ENCODE peak calls at places on chromosomes 13 and 19, in six cellular contexts. One of them, this sample, is unnamed. For H3K4me1 and H3K36me3, the result is how much of the 10 kb centered on the place peaks cover.

GRCh38 chr19:20238025-20238623 is 71.1 kb downstream of the ZNF486 start:
- DNase-seq in aorta: peak
- DNase-seq in neuronal stem cell: peak
- DNase-seq in MM.1S: peak
- DNase-seq in thoracic aorta: peak
- DNase-seq in uterus: peak
- DNase-seq in this sample: peak

GRCh38 chr19:50547385-50548190 is 20.6 kb downstream of the LRRC4B start:
- DNase-seq in neuronal stem cell: no peak
- DNase-seq in aorta: no peak
- DNase-seq in MM.1S: no peak
- DNase-seq in uterus: no peak
- DNase-seq in thoracic aorta: no peak
- DNase-seq in this sample: no peak

GRCh38 chr19:35703343-35703742 is 1.0 kb upstream of the ZBTB32 start:
- DNase-seq in MM.1S: no peak
- DNase-seq in thoracic aorta: no peak
- DNase-seq in uterus: no peak
- DNase-seq in aorta: no peak
- DNase-seq in neuronal stem cell: no peak
- DNase-seq in this sample: no peak

GRCh38 chr13:108656742-108657141 is 27.3 kb downstream of the MYO16 start:
- DNase-seq in MM.1S: no peak
- DNase-seq in aorta: no peak
- DNase-seq in neuronal stem cell: no peak
- DNase-seq in thoracic aorta: no peak
- DNase-seq in uterus: no peak
- DNase-seq in this sample: no peak

GRCh38 chr19:17420267-17420924 is 549 bp downstream of the MVB12A start:
- DNase-seq in thoracic aorta: no peak
- DNase-seq in uterus: peak
- DNase-seq in MM.1S: peak
- DNase-seq in neuronal stem cell: no peak
- DNase-seq in aorta: peak
- DNase-seq in this sample: peak

GRCh38 chr13:83827338-83827737 is 54.9 kb downstream of the SLITRK1 start:
- DNase-seq in neuronal stem cell: no peak
- DNase-seq in MM.1S: peak
- DNase-seq in aorta: no peak
- DNase-seq in thoracic aorta: no peak
- DNase-seq in uterus: no peak
- DNase-seq in this sample: no peak

GRCh38 chr13:26476744-26477129 is 80.7 kb upstream of the WASF3 start:
- DNase-seq in thoracic aorta: no peak
- DNase-seq in aorta: no peak
- DNase-seq in MM.1S: no peak
- DNase-seq in neuronal stem cell: no peak
- DNase-seq in uterus: no peak
- DNase-seq in this sample: no peak

GRCh38 chr19:48596679-48597465 is 9.7 kb upstream of the SPACA4 start:
- DNase-seq in thoracic aorta: no peak
- DNase-seq in neuronal stem cell: no peak
- DNase-seq in uterus: no peak
- DNase-seq in MM.1S: no peak
- DNase-seq in aorta: no peak
- DNase-seq in this sample: no peak

GRCh38 chr19:18284710-18285430 is 3.4 kb upstream of the JUND start:
- DNase-seq in MM.1S: no peak
- DNase-seq in aorta: no peak
- DNase-seq in uterus: no peak
- DNase-seq in thoracic aorta: no peak
- DNase-seq in neuronal stem cell: no peak
- DNase-seq in this sample: no peak

GRCh38 chr13:39605677-39606320 is 2.8 kb upstream of the LHFPL6 start:
- DNase-seq in aorta: no peak
- DNase-seq in neuronal stem cell: no peak
- DNase-seq in thoracic aorta: no peak
- DNase-seq in MM.1S: no peak
- DNase-seq in uterus: no peak
- DNase-seq in this sample: no peak

GRCh38 chr13:57629821-57630235 is 1.7 kb upstream of the PCDH17 start:
- DNase-seq in uterus: peak
- DNase-seq in MM.1S: no peak
- DNase-seq in aorta: peak
- DNase-seq in neuronal stem cell: peak
- DNase-seq in thoracic aorta: no peak
- DNase-seq in this sample: peak

GRCh38 chr19:56080669-56081401 is 40.3 kb downstream of the ZNF787 start:
- DNase-seq in aorta: peak
- DNase-seq in uterus: peak
- DNase-seq in MM.1S: peak
- DNase-seq in neuronal stem cell: peak
- DNase-seq in thoracic aorta: no peak
- DNase-seq in this sample: peak

GRCh38 chr19:3024870-3025515 is 4.1 kb downstream of the TLE2 start:
- DNase-seq in neuronal stem cell: no peak
- DNase-seq in uterus: no peak
- DNase-seq in MM.1S: no peak
- DNase-seq in aorta: no peak
- DNase-seq in thoracic aorta: no peak
- DNase-seq in this sample: no peak

GRCh38 chr13:33606692-33607091 is 211.3 kb upstream of the RFC3 start:
- DNase-seq in uterus: no peak
- DNase-seq in MM.1S: no peak
- DNase-seq in neuronal stem cell: peak
- DNase-seq in thoracic aorta: no peak
- DNase-seq in aorta: no peak
- DNase-seq in this sample: no peak

GRCh38 chr13:43785681-43786471 is 896 bp downstream of the ENOX1 start:
- DNase-seq in thoracic aorta: peak
- DNase-seq in uterus: peak
- DNase-seq in neuronal stem cell: peak
- DNase-seq in MM.1S: peak
- DNase-seq in aorta: peak
- DNase-seq in this sample: peak

GRCh38 chr13:107553838-107554237 is 661.5 kb downstream of the LIG4 start:
- DNase-seq in uterus: no peak
- DNase-seq in neuronal stem cell: no peak
- DNase-seq in MM.1S: no peak
- DNase-seq in thoracic aorta: no peak
- DNase-seq in aorta: no peak
- DNase-seq in this sample: no peak

GRCh38 chr13:28375250-28375930 is 119.5 kb downstream of the FLT1 start:
- DNase-seq in aorta: no peak
- DNase-seq in MM.1S: no peak
- DNase-seq in neuronal stem cell: no peak
- DNase-seq in uterus: no peak
- DNase-seq in thoracic aorta: no peak
- DNase-seq in this sample: no peak

GRCh38 chr19:13539332-13539731 is 33.1 kb upstream of the CACNA1A start:
- DNase-seq in thoracic aorta: no peak
- DNase-seq in MM.1S: no peak
- DNase-seq in aorta: no peak
- DNase-seq in neuronal stem cell: no peak
- DNase-seq in uterus: no peak
- DNase-seq in this sample: no peak

GRCh38 chr13:73142091-73142490 is 83.3 kb downstream of the KLF5 start:
- DNase-seq in thoracic aorta: no peak
- DNase-seq in neuronal stem cell: no peak
- DNase-seq in aorta: no peak
- DNase-seq in MM.1S: no peak
- DNase-seq in uterus: no peak
- DNase-seq in this sample: no peak

GRCh38 chr19:37654118-37654517 is 1.1 kb downstream of the ZFP30 start:
- DNase-seq in thoracic aorta: no peak
- DNase-seq in aorta: no peak
- DNase-seq in MM.1S: no peak
- DNase-seq in neuronal stem cell: no peak
- DNase-seq in uterus: no peak
- DNase-seq in this sample: no peak

GRCh38 chr19:13120817-13121216 is 2.8 kb downstream of the NACC1 start:
- DNase-seq in thoracic aorta: no peak
- DNase-seq in aorta: no peak
- DNase-seq in uterus: no peak
- DNase-seq in neuronal stem cell: no peak
- DNase-seq in MM.1S: no peak
- DNase-seq in this sample: no peak

GRCh38 chr13:76667551-76667950 is 218.7 kb downstream of the KCTD12 start:
- DNase-seq in uterus: peak
- DNase-seq in MM.1S: peak
- DNase-seq in aorta: no peak
- DNase-seq in thoracic aorta: no peak
- DNase-seq in neuronal stem cell: no peak
- DNase-seq in this sample: no peak

GRCh38 chr13:24232037-24232436 is 71.5 kb downstream of the SPATA13 start:
- DNase-seq in uterus: no peak
- DNase-seq in thoracic aorta: no peak
- DNase-seq in MM.1S: no peak
- DNase-seq in aorta: no peak
- DNase-seq in neuronal stem cell: no peak
- DNase-seq in this sample: no peak

GRCh38 chr13:93352616-93353015 is 126.0 kb downstream of the GPC6 start:
- DNase-seq in neuronal stem cell: no peak
- DNase-seq in MM.1S: no peak
- DNase-seq in aorta: no peak
- DNase-seq in uterus: no peak
- DNase-seq in thoracic aorta: no peak
- DNase-seq in this sample: no peak
- H3K4me1 ChIP-seq in neuronal stem cell: under half
- H3K4me1 ChIP-seq in MM.1S: under half
- H3K4me1 ChIP-seq in aorta: under half
- H3K4me1 ChIP-seq in uterus: under half
- H3K4me1 ChIP-seq in thoracic aorta: under half
- H3K4me1 ChIP-seq in this sample: under half

GRCh38 chr19:10685210-10685609 is 16.0 kb upstream of the QTRT1 start:
- DNase-seq in thoracic aorta: no peak
- DNase-seq in neuronal stem cell: no peak
- DNase-seq in uterus: no peak
- DNase-seq in aorta: no peak
- DNase-seq in MM.1S: no peak
- DNase-seq in this sample: no peak
- H3K36me3 ChIP-seq in thoracic aorta: half or more
- H3K36me3 ChIP-seq in neuronal stem cell: half or more
- H3K36me3 ChIP-seq in uterus: under half
- H3K36me3 ChIP-seq in aorta: under half
- H3K36me3 ChIP-seq in MM.1S: under half
- H3K36me3 ChIP-seq in this sample: half or more

GRCh38 chr19:16075430-16076153 is 703 bp upstream of the TPM4 start:
- DNase-seq in aorta: peak
- DNase-seq in uterus: no peak
- DNase-seq in thoracic aorta: no peak
- DNase-seq in MM.1S: no peak
- DNase-seq in neuronal stem cell: no peak
- DNase-seq in this sample: no peak

GRCh38 chr19:16078311-16078758 is 2.0 kb downstream of the TPM4 start:
- DNase-seq in thoracic aorta: no peak
- DNase-seq in neuronal stem cell: peak
- DNase-seq in aorta: peak
- DNase-seq in uterus: peak
- DNase-seq in MM.1S: peak
- DNase-seq in this sample: peak

GRCh38 chr19:16078759-16079707 is 2.7 kb downstream of the TPM4 start:
- DNase-seq in aorta: peak
- DNase-seq in thoracic aorta: no peak
- DNase-seq in MM.1S: peak
- DNase-seq in uterus: peak
- DNase-seq in neuronal stem cell: no peak
- DNase-seq in this sample: peak

GRCh38 chr19:16076154-16076957 is at the start of gene TPM4:
- DNase-seq in aorta: peak
- DNase-seq in thoracic aorta: peak
- DNase-seq in neuronal stem cell: peak
- DNase-seq in uterus: peak
- DNase-seq in MM.1S: peak
- DNase-seq in this sample: peak

GRCh38 chr19:16076958-16077611 is 790 bp downstream of the TPM4 start:
- DNase-seq in uterus: peak
- DNase-seq in neuronal stem cell: no peak
- DNase-seq in thoracic aorta: no peak
- DNase-seq in MM.1S: peak
- DNase-seq in aorta: peak
- DNase-seq in this sample: peak
- H3K4me1 ChIP-seq in uterus: under half
- H3K4me1 ChIP-seq in neuronal stem cell: under half
- H3K4me1 ChIP-seq in thoracic aorta: under half
- H3K4me1 ChIP-seq in MM.1S: under half
- H3K4me1 ChIP-seq in aorta: under half
- H3K4me1 ChIP-seq in this sample: under half

GRCh38 chr13:36865265-36865664 is 46.2 kb downstream of the RFXAP start:
- DNase-seq in aorta: no peak
- DNase-seq in neuronal stem cell: no peak
- DNase-seq in MM.1S: no peak
- DNase-seq in thoracic aorta: no peak
- DNase-seq in uterus: no peak
- DNase-seq in this sample: no peak
- H3K36me3 ChIP-seq in aorta: under half
- H3K36me3 ChIP-seq in neuronal stem cell: under half
- H3K36me3 ChIP-seq in MM.1S: under half
- H3K36me3 ChIP-seq in thoracic aorta: under half
- H3K36me3 ChIP-seq in uterus: under half
- H3K36me3 ChIP-seq in this sample: half or more

DNA sequence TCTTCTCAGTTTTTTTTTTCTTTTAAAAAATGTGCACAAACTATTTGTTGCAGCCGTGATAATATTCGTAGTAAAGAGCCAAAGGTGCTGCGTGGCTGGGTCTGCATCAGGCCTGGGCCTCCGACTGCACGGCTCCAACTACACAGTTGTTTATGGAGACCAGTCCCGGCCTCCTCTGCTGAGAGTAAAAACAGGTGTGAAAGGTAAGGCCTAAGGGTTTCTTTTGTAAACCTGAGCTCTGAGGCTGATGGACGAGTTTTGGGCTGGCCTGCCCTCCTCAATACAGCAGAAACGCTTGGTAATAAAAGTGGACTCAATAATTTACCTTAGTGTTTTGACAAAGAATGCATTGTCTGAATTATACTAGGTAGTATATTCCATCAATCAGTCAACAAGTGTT is 3.9 kb downstream of the MBNL2 start:
- DNase-seq in MM.1S: peak
- DNase-seq in thoracic aorta: no peak
- DNase-seq in uterus: no peak
- DNase-seq in neuronal stem cell: no peak
- DNase-seq in aorta: no peak
- DNase-seq in this sample: no peak
- H3K4me1 ChIP-seq in MM.1S: under half
- H3K4me1 ChIP-seq in thoracic aorta: under half
- H3K4me1 ChIP-seq in uterus: under half
- H3K4me1 ChIP-seq in neuronal stem cell: under half
- H3K4me1 ChIP-seq in aorta: under half
- H3K4me1 ChIP-seq in this sample: under half